ENCODE peak calls at places on chromosomes 12 and 14, in ten cellular contexts. One of them, this sample, is unnamed.
A peak's percentile ranks its signal among the peaks of the same experiment; 100 is the strongest.

GRCh38 chr12:25386823-25387134 is 136.1 kb upstream of the KRAS start:
- DNase-seq in fibroblast of lung: no peak
- DNase-seq in left cardiac atrium: no peak
- DNase-seq in WTC11: no peak
- DNase-seq in stimulated activated CD4-positive, alpha-beta T cell treated with anti-CD3 and anti-CD28 coated beads, Interleukin-12 subunit alpha, Interleukin-12 subunit beta, amount 100 ng/mL, for 4 hours: no peak
- DNase-seq in sigmoid colon: peak; percentile 69
- DNase-seq in non-pigmented ciliary epithelial cell: no peak
- DNase-seq in NT2/D1: no peak
- DNase-seq in activated CD4-positive, alpha-beta T cell treated with anti-CD3 and anti-CD28 coated beads, Interleukin-2, amount 10 ng/mL, durations not matched to agents 24 days and 14 days: no peak
- DNase-seq in GDM1: no peak
- DNase-seq in this sample: no peak

GRCh38 chr12:77782034-77782433 is 48.7 kb upstream of the NAV3 start:
- DNase-seq in NT2/D1: no peak
- DNase-seq in activated CD4-positive, alpha-beta T cell treated with anti-CD3 and anti-CD28 coated beads, Interleukin-2, amount 10 ng/mL, durations not matched to agents 24 days and 14 days: no peak
- DNase-seq in left cardiac atrium: no peak
- DNase-seq in fibroblast of lung: no peak
- DNase-seq in non-pigmented ciliary epithelial cell: no peak
- DNase-seq in WTC11: peak; percentile 16
- DNase-seq in sigmoid colon: no peak
- DNase-seq in stimulated activated CD4-positive, alpha-beta T cell treated with anti-CD3 and anti-CD28 coated beads, Interleukin-12 subunit alpha, Interleukin-12 subunit beta, amount 100 ng/mL, for 4 hours: no peak
- DNase-seq in GDM1: no peak
- DNase-seq in this sample: no peak

GRCh38 chr14:101024686-101025085 is 121.2 kb upstream of the RTL1 start:
- DNase-seq in activated CD4-positive, alpha-beta T cell treated with anti-CD3 and anti-CD28 coated beads, Interleukin-2, amount 10 ng/mL, durations not matched to agents 24 days and 14 days: no peak
- DNase-seq in NT2/D1: no peak
- DNase-seq in non-pigmented ciliary epithelial cell: no peak
- DNase-seq in left cardiac atrium: no peak
- DNase-seq in sigmoid colon: peak; percentile 13
- DNase-seq in stimulated activated CD4-positive, alpha-beta T cell treated with anti-CD3 and anti-CD28 coated beads, Interleukin-12 subunit alpha, Interleukin-12 subunit beta, amount 100 ng/mL, for 4 hours: no peak
- DNase-seq in GDM1: no peak
- DNase-seq in WTC11: no peak
- DNase-seq in fibroblast of lung: no peak
- DNase-seq in this sample: no peak

GRCh38 chr14:33611405-33612183 is 339.3 kb downstream of the EGLN3 start:
- DNase-seq in sigmoid colon: no peak
- DNase-seq in fibroblast of lung: peak; percentile 15
- DNase-seq in WTC11: peak; percentile 22
- DNase-seq in non-pigmented ciliary epithelial cell: no peak
- DNase-seq in NT2/D1: no peak
- DNase-seq in stimulated activated CD4-positive, alpha-beta T cell treated with anti-CD3 and anti-CD28 coated beads, Interleukin-12 subunit alpha, Interleukin-12 subunit beta, amount 100 ng/mL, for 4 hours: no peak
- DNase-seq in left cardiac atrium: no peak
- DNase-seq in activated CD4-positive, alpha-beta T cell treated with anti-CD3 and anti-CD28 coated beads, Interleukin-2, amount 10 ng/mL, durations not matched to agents 24 days and 14 days: no peak
- DNase-seq in GDM1: no peak
- DNase-seq in this sample: no peak

GRCh38 chr12:111396726-111397445 is 8.8 kb upstream of the SH2B3 start:
- DNase-seq in stimulated activated CD4-positive, alpha-beta T cell treated with anti-CD3 and anti-CD28 coated beads, Interleukin-12 subunit alpha, Interleukin-12 subunit beta, amount 100 ng/mL, for 4 hours: peak; percentile 91
- DNase-seq in left cardiac atrium: peak; percentile 90
- DNase-seq in fibroblast of lung: peak; percentile 78
- DNase-seq in activated CD4-positive, alpha-beta T cell treated with anti-CD3 and anti-CD28 coated beads, Interleukin-2, amount 10 ng/mL, durations not matched to agents 24 days and 14 days: peak; percentile 96
- DNase-seq in WTC11: peak; percentile 89
- DNase-seq in sigmoid colon: peak; percentile 91
- DNase-seq in NT2/D1: peak; percentile 77
- DNase-seq in GDM1: peak; percentile 73
- DNase-seq in non-pigmented ciliary epithelial cell: no peak
- DNase-seq in this sample: peak; percentile 67

GRCh38 chr12:95396849-95397498 is 77.0 kb upstream of the METAP2 start:
- DNase-seq in sigmoid colon: no peak
- DNase-seq in non-pigmented ciliary epithelial cell: no peak
- DNase-seq in stimulated activated CD4-positive, alpha-beta T cell treated with anti-CD3 and anti-CD28 coated beads, Interleukin-12 subunit alpha, Interleukin-12 subunit beta, amount 100 ng/mL, for 4 hours: no peak
- DNase-seq in WTC11: no peak
- DNase-seq in left cardiac atrium: no peak
- DNase-seq in activated CD4-positive, alpha-beta T cell treated with anti-CD3 and anti-CD28 coated beads, Interleukin-2, amount 10 ng/mL, durations not matched to agents 24 days and 14 days: no peak
- DNase-seq in GDM1: no peak
- DNase-seq in NT2/D1: no peak
- DNase-seq in fibroblast of lung: peak; percentile 65
- DNase-seq in this sample: no peak

GRCh38 chr12:62703011-62703380 is 232.0 kb downstream of the PPM1H start:
- DNase-seq in stimulated activated CD4-positive, alpha-beta T cell treated with anti-CD3 and anti-CD28 coated beads, Interleukin-12 subunit alpha, Interleukin-12 subunit beta, amount 100 ng/mL, for 4 hours: no peak
- DNase-seq in GDM1: no peak
- DNase-seq in fibroblast of lung: no peak
- DNase-seq in activated CD4-positive, alpha-beta T cell treated with anti-CD3 and anti-CD28 coated beads, Interleukin-2, amount 10 ng/mL, durations not matched to agents 24 days and 14 days: no peak
- DNase-seq in sigmoid colon: no peak
- DNase-seq in left cardiac atrium: no peak
- DNase-seq in WTC11: no peak
- DNase-seq in non-pigmented ciliary epithelial cell: no peak
- DNase-seq in NT2/D1: no peak
- DNase-seq in this sample: no peak

GRCh38 chr12:53956251-53956887 is 1.7 kb downstream of the HOXC12 start:
- DNase-seq in activated CD4-positive, alpha-beta T cell treated with anti-CD3 and anti-CD28 coated beads, Interleukin-2, amount 10 ng/mL, durations not matched to agents 24 days and 14 days: no peak
- DNase-seq in NT2/D1: no peak
- DNase-seq in fibroblast of lung: no peak
- DNase-seq in stimulated activated CD4-positive, alpha-beta T cell treated with anti-CD3 and anti-CD28 coated beads, Interleukin-12 subunit alpha, Interleukin-12 subunit beta, amount 100 ng/mL, for 4 hours: no peak
- DNase-seq in left cardiac atrium: no peak
- DNase-seq in GDM1: peak; percentile 11
- DNase-seq in sigmoid colon: no peak
- DNase-seq in WTC11: no peak
- DNase-seq in non-pigmented ciliary epithelial cell: no peak
- DNase-seq in this sample: no peak

GRCh38 chr14:72740966-72741835 is 152.7 kb downstream of the DPF3 start:
- DNase-seq in activated CD4-positive, alpha-beta T cell treated with anti-CD3 and anti-CD28 coated beads, Interleukin-2, amount 10 ng/mL, durations not matched to agents 24 days and 14 days: no peak
- DNase-seq in sigmoid colon: no peak
- DNase-seq in non-pigmented ciliary epithelial cell: no peak
- DNase-seq in NT2/D1: no peak
- DNase-seq in GDM1: no peak
- DNase-seq in left cardiac atrium: no peak
- DNase-seq in WTC11: no peak
- DNase-seq in stimulated activated CD4-positive, alpha-beta T cell treated with anti-CD3 and anti-CD28 coated beads, Interleukin-12 subunit alpha, Interleukin-12 subunit beta, amount 100 ng/mL, for 4 hours: no peak
- DNase-seq in fibroblast of lung: no peak
- DNase-seq in this sample: no peak

GRCh38 chr14:44625098-44625497 is 118.0 kb upstream of the FSCB start:
- DNase-seq in activated CD4-positive, alpha-beta T cell treated with anti-CD3 and anti-CD28 coated beads, Interleukin-2, amount 10 ng/mL, durations not matched to agents 24 days and 14 days: no peak
- DNase-seq in stimulated activated CD4-positive, alpha-beta T cell treated with anti-CD3 and anti-CD28 coated beads, Interleukin-12 subunit alpha, Interleukin-12 subunit beta, amount 100 ng/mL, for 4 hours: no peak
- DNase-seq in sigmoid colon: no peak
- DNase-seq in WTC11: no peak
- DNase-seq in NT2/D1: no peak
- DNase-seq in fibroblast of lung: no peak
- DNase-seq in non-pigmented ciliary epithelial cell: no peak
- DNase-seq in left cardiac atrium: no peak
- DNase-seq in GDM1: no peak
- DNase-seq in this sample: no peak

GRCh38 chr12:124445121-124445718 is 122.2 kb downstream of the NCOR2 start:
- DNase-seq in left cardiac atrium: no peak
- DNase-seq in NT2/D1: no peak
- DNase-seq in GDM1: no peak
- DNase-seq in sigmoid colon: no peak
- DNase-seq in activated CD4-positive, alpha-beta T cell treated with anti-CD3 and anti-CD28 coated beads, Interleukin-2, amount 10 ng/mL, durations not matched to agents 24 days and 14 days: no peak
- DNase-seq in WTC11: no peak
- DNase-seq in fibroblast of lung: no peak
- DNase-seq in non-pigmented ciliary epithelial cell: no peak
- DNase-seq in stimulated activated CD4-positive, alpha-beta T cell treated with anti-CD3 and anti-CD28 coated beads, Interleukin-12 subunit alpha, Interleukin-12 subunit beta, amount 100 ng/mL, for 4 hours: no peak
- DNase-seq in this sample: no peak

GRCh38 chr14:97073622-97074021 is 276.4 kb downstream of the VRK1 start:
- DNase-seq in activated CD4-positive, alpha-beta T cell treated with anti-CD3 and anti-CD28 coated beads, Interleukin-2, amount 10 ng/mL, durations not matched to agents 24 days and 14 days: no peak
- DNase-seq in left cardiac atrium: no peak
- DNase-seq in GDM1: no peak
- DNase-seq in sigmoid colon: no peak
- DNase-seq in NT2/D1: no peak
- DNase-seq in WTC11: no peak
- DNase-seq in stimulated activated CD4-positive, alpha-beta T cell treated with anti-CD3 and anti-CD28 coated beads, Interleukin-12 subunit alpha, Interleukin-12 subunit beta, amount 100 ng/mL, for 4 hours: no peak
- DNase-seq in fibroblast of lung: no peak
- DNase-seq in non-pigmented ciliary epithelial cell: no peak
- DNase-seq in this sample: no peak

GRCh38 chr12:77855548-77855947 is 24.9 kb downstream of the NAV3 start:
- DNase-seq in activated CD4-positive, alpha-beta T cell treated with anti-CD3 and anti-CD28 coated beads, Interleukin-2, amount 10 ng/mL, durations not matched to agents 24 days and 14 days: no peak
- DNase-seq in non-pigmented ciliary epithelial cell: no peak
- DNase-seq in stimulated activated CD4-positive, alpha-beta T cell treated with anti-CD3 and anti-CD28 coated beads, Interleukin-12 subunit alpha, Interleukin-12 subunit beta, amount 100 ng/mL, for 4 hours: no peak
- DNase-seq in WTC11: no peak
- DNase-seq in sigmoid colon: no peak
- DNase-seq in NT2/D1: no peak
- DNase-seq in fibroblast of lung: peak; percentile 9
- DNase-seq in GDM1: no peak
- DNase-seq in left cardiac atrium: no peak
- DNase-seq in this sample: no peak

GRCh38 chr14:68782091-68782981 is 10.5 kb downstream of the ZFP36L1 start:
- DNase-seq in GDM1: peak; percentile 20
- DNase-seq in sigmoid colon: peak; percentile 65
- DNase-seq in non-pigmented ciliary epithelial cell: no peak
- DNase-seq in fibroblast of lung: no peak
- DNase-seq in activated CD4-positive, alpha-beta T cell treated with anti-CD3 and anti-CD28 coated beads, Interleukin-2, amount 10 ng/mL, durations not matched to agents 24 days and 14 days: peak; percentile 88
- DNase-seq in WTC11: no peak
- DNase-seq in left cardiac atrium: no peak
- DNase-seq in stimulated activated CD4-positive, alpha-beta T cell treated with anti-CD3 and anti-CD28 coated beads, Interleukin-12 subunit alpha, Interleukin-12 subunit beta, amount 100 ng/mL, for 4 hours: no peak
- DNase-seq in NT2/D1: no peak
- DNase-seq in this sample: no peak

GRCh38 chr14:30608533-30609006 is 13.5 kb upstream of the SCFD1 start:
- DNase-seq in left cardiac atrium: no peak
- DNase-seq in stimulated activated CD4-positive, alpha-beta T cell treated with anti-CD3 and anti-CD28 coated beads, Interleukin-12 subunit alpha, Interleukin-12 subunit beta, amount 100 ng/mL, for 4 hours: no peak
- DNase-seq in GDM1: no peak
- DNase-seq in activated CD4-positive, alpha-beta T cell treated with anti-CD3 and anti-CD28 coated beads, Interleukin-2, amount 10 ng/mL, durations not matched to agents 24 days and 14 days: no peak
- DNase-seq in NT2/D1: no peak
- DNase-seq in non-pigmented ciliary epithelial cell: no peak
- DNase-seq in sigmoid colon: no peak
- DNase-seq in fibroblast of lung: peak; percentile 44
- DNase-seq in WTC11: no peak
- DNase-seq in this sample: no peak

GRCh38 chr12:109937371-109937770 is 37.3 kb downstream of the TCHP start:
- DNase-seq in sigmoid colon: no peak
- DNase-seq in activated CD4-positive, alpha-beta T cell treated with anti-CD3 and anti-CD28 coated beads, Interleukin-2, amount 10 ng/mL, durations not matched to agents 24 days and 14 days: no peak
- DNase-seq in left cardiac atrium: no peak
- DNase-seq in NT2/D1: no peak
- DNase-seq in fibroblast of lung: no peak
- DNase-seq in WTC11: no peak
- DNase-seq in stimulated activated CD4-positive, alpha-beta T cell treated with anti-CD3 and anti-CD28 coated beads, Interleukin-12 subunit alpha, Interleukin-12 subunit beta, amount 100 ng/mL, for 4 hours: no peak
- DNase-seq in GDM1: no peak
- DNase-seq in non-pigmented ciliary epithelial cell: no peak
- DNase-seq in this sample: no peak

GRCh38 chr14:81509321-81509720 is 24.3 kb downstream of the SEL1L start:
- DNase-seq in non-pigmented ciliary epithelial cell: no peak
- DNase-seq in sigmoid colon: no peak
- DNase-seq in stimulated activated CD4-positive, alpha-beta T cell treated with anti-CD3 and anti-CD28 coated beads, Interleukin-12 subunit alpha, Interleukin-12 subunit beta, amount 100 ng/mL, for 4 hours: no peak
- DNase-seq in fibroblast of lung: no peak
- DNase-seq in left cardiac atrium: no peak
- DNase-seq in GDM1: no peak
- DNase-seq in activated CD4-positive, alpha-beta T cell treated with anti-CD3 and anti-CD28 coated beads, Interleukin-2, amount 10 ng/mL, durations not matched to agents 24 days and 14 days: no peak
- DNase-seq in WTC11: no peak
- DNase-seq in NT2/D1: no peak
- DNase-seq in this sample: no peak

GRCh38 chr12:60724475-60724874 is 1128.6 kb downstream of the SLC16A7 start:
- DNase-seq in GDM1: no peak
- DNase-seq in fibroblast of lung: no peak
- DNase-seq in sigmoid colon: no peak
- DNase-seq in WTC11: no peak
- DNase-seq in non-pigmented ciliary epithelial cell: no peak
- DNase-seq in stimulated activated CD4-positive, alpha-beta T cell treated with anti-CD3 and anti-CD28 coated beads, Interleukin-12 subunit alpha, Interleukin-12 subunit beta, amount 100 ng/mL, for 4 hours: no peak
- DNase-seq in left cardiac atrium: no peak
- DNase-seq in activated CD4-positive, alpha-beta T cell treated with anti-CD3 and anti-CD28 coated beads, Interleukin-2, amount 10 ng/mL, durations not matched to agents 24 days and 14 days: no peak
- DNase-seq in NT2/D1: no peak
- DNase-seq in this sample: no peak

GRCh38 chr14:101554991-101555668 is 6.2 kb upstream of the DIO3 start:
- DNase-seq in sigmoid colon: no peak
- DNase-seq in non-pigmented ciliary epithelial cell: no peak
- DNase-seq in fibroblast of lung: no peak
- DNase-seq in stimulated activated CD4-positive, alpha-beta T cell treated with anti-CD3 and anti-CD28 coated beads, Interleukin-12 subunit alpha, Interleukin-12 subunit beta, amount 100 ng/mL, for 4 hours: no peak
- DNase-seq in NT2/D1: no peak
- DNase-seq in left cardiac atrium: no peak
- DNase-seq in activated CD4-positive, alpha-beta T cell treated with anti-CD3 and anti-CD28 coated beads, Interleukin-2, amount 10 ng/mL, durations not matched to agents 24 days and 14 days: no peak
- DNase-seq in GDM1: no peak
- DNase-seq in WTC11: no peak
- DNase-seq in this sample: no peak

GRCh38 chr12:74431821-74432220 is 105.8 kb upstream of the ATXN7L3B start:
- DNase-seq in fibroblast of lung: no peak
- DNase-seq in activated CD4-positive, alpha-beta T cell treated with anti-CD3 and anti-CD28 coated beads, Interleukin-2, amount 10 ng/mL, durations not matched to agents 24 days and 14 days: no peak
- DNase-seq in stimulated activated CD4-positive, alpha-beta T cell treated with anti-CD3 and anti-CD28 coated beads, Interleukin-12 subunit alpha, Interleukin-12 subunit beta, amount 100 ng/mL, for 4 hours: no peak
- DNase-seq in GDM1: no peak
- DNase-seq in non-pigmented ciliary epithelial cell: no peak
- DNase-seq in NT2/D1: no peak
- DNase-seq in sigmoid colon: no peak
- DNase-seq in left cardiac atrium: no peak
- DNase-seq in WTC11: no peak
- DNase-seq in this sample: no peak

GRCh38 chr12:27179399-27180214 is 64.5 kb upstream of the STK38L start:
- DNase-seq in activated CD4-positive, alpha-beta T cell treated with anti-CD3 and anti-CD28 coated beads, Interleukin-2, amount 10 ng/mL, durations not matched to agents 24 days and 14 days: peak; percentile 80
- DNase-seq in sigmoid colon: no peak
- DNase-seq in NT2/D1: no peak
- DNase-seq in GDM1: peak; percentile 45
- DNase-seq in non-pigmented ciliary epithelial cell: peak; percentile 99
- DNase-seq in stimulated activated CD4-positive, alpha-beta T cell treated with anti-CD3 and anti-CD28 coated beads, Interleukin-12 subunit alpha, Interleukin-12 subunit beta, amount 100 ng/mL, for 4 hours: no peak
- DNase-seq in fibroblast of lung: peak; percentile 92
- DNase-seq in left cardiac atrium: no peak
- DNase-seq in WTC11: no peak
- DNase-seq in this sample: no peak

GRCh38 chr14:26448181-26448855 is 149.5 kb downstream of the NOVA1 start:
- DNase-seq in GDM1: no peak
- DNase-seq in activated CD4-positive, alpha-beta T cell treated with anti-CD3 and anti-CD28 coated beads, Interleukin-2, amount 10 ng/mL, durations not matched to agents 24 days and 14 days: no peak
- DNase-seq in sigmoid colon: no peak
- DNase-seq in fibroblast of lung: no peak
- DNase-seq in stimulated activated CD4-positive, alpha-beta T cell treated with anti-CD3 and anti-CD28 coated beads, Interleukin-12 subunit alpha, Interleukin-12 subunit beta, amount 100 ng/mL, for 4 hours: no peak
- DNase-seq in NT2/D1: no peak
- DNase-seq in WTC11: peak; percentile 14
- DNase-seq in left cardiac atrium: no peak
- DNase-seq in non-pigmented ciliary epithelial cell: no peak
- DNase-seq in this sample: no peak

GRCh38 chr12:122121341-122122192 is 43.0 kb downstream of the MLXIP start:
- DNase-seq in fibroblast of lung: no peak
- DNase-seq in stimulated activated CD4-positive, alpha-beta T cell treated with anti-CD3 and anti-CD28 coated beads, Interleukin-12 subunit alpha, Interleukin-12 subunit beta, amount 100 ng/mL, for 4 hours: no peak
- DNase-seq in activated CD4-positive, alpha-beta T cell treated with anti-CD3 and anti-CD28 coated beads, Interleukin-2, amount 10 ng/mL, durations not matched to agents 24 days and 14 days: no peak
- DNase-seq in NT2/D1: no peak
- DNase-seq in WTC11: no peak
- DNase-seq in GDM1: no peak
- DNase-seq in non-pigmented ciliary epithelial cell: no peak
- DNase-seq in left cardiac atrium: no peak
- DNase-seq in sigmoid colon: peak; percentile 60
- DNase-seq in this sample: no peak

GRCh38 chr12:70756791-70757190 is 119.6 kb upstream of the PTPRB start:
- DNase-seq in non-pigmented ciliary epithelial cell: no peak
- DNase-seq in sigmoid colon: no peak
- DNase-seq in stimulated activated CD4-positive, alpha-beta T cell treated with anti-CD3 and anti-CD28 coated beads, Interleukin-12 subunit alpha, Interleukin-12 subunit beta, amount 100 ng/mL, for 4 hours: no peak
- DNase-seq in activated CD4-positive, alpha-beta T cell treated with anti-CD3 and anti-CD28 coated beads, Interleukin-2, amount 10 ng/mL, durations not matched to agents 24 days and 14 days: no peak
- DNase-seq in NT2/D1: no peak
- DNase-seq in WTC11: no peak
- DNase-seq in fibroblast of lung: no peak
- DNase-seq in left cardiac atrium: no peak
- DNase-seq in GDM1: no peak
- DNase-seq in this sample: peak; percentile 31

This sample was measured in C1 segment of cervical spinal cord.